ENCODE peak calls at places on chromosome 17, in six cellular contexts. H is hepatocyte, D is dorsolateral prefrontal cortex, A is lung, X is right cardiac atrium, V is prostate gland. B is an unnamed sample. For H3K27me3, the result is how much of the 10 kb centered on the place peaks cover.

GRCh38 chr17:57365420-57365819 is 109.1 kb downstream of the MSI2 start:
- DNase-seq in H (no peak), D (no peak), A (no peak), X (no peak), V (no peak), B (no peak)

GRCh38 chr17:76138234-76138895 is 2.7 kb downstream of the FOXJ1 start:
- DNase-seq in H (peak), D (peak), A (no peak), X (no peak), V (no peak), B (no peak)

GRCh38 chr17:46162871-46163270 is 30.4 kb downstream of the KANSL1 start:
- DNase-seq in H (no peak), D (no peak), A (no peak), X (no peak), V (no peak), B (peak)

GRCh38 chr17:44081681-44082080 is 11.1 kb downstream of the G6PC3 start:
- DNase-seq in H (no peak), D (no peak), A (no peak), X (no peak), V (no peak), B (no peak)

GRCh38 chr17:10600551-10600950 is 51.1 kb upstream of the MYH2 start:
- DNase-seq in H (no peak), D (no peak), A (no peak), X (no peak), V (no peak), B (no peak)

GRCh38 chr17:36602924-36603384 is 1.6 kb downstream of the MRM1 start:
- DNase-seq in H (peak), D (peak), A (peak), X (peak), V (no peak), B (peak)

GRCh38 chr17:54861469-54861983 is 39.1 kb upstream of the TOM1L1 start:
- DNase-seq in H (no peak), D (no peak), A (no peak), X (no peak), V (no peak), B (no peak)

GRCh38 chr17:2374549-2375285 is 26.1 kb downstream of the MNT start:
- DNase-seq in H (no peak), D (no peak), A (no peak), X (no peak), V (no peak), B (no peak)

GRCh38 chr17:41844971-41845370 is 7.3 kb downstream of the KLHL10 start:
- DNase-seq in H (no peak), D (no peak), A (no peak), X (no peak), V (no peak), B (no peak)

GRCh38 chr17:1649844-1650409 is at the start of gene RILP:
- DNase-seq in H (peak), D (no peak), A (peak), X (peak), V (peak), B (peak)

GRCh38 chr17:16214190-16215001 is 938 bp downstream of the NCOR1 start:
- DNase-seq in H (no peak), D (no peak), A (no peak), X (no peak), V (no peak), B (peak)

GRCh38 chr17:42906772-42907171 is 6.2 kb downstream of the G6PC1 start:
- DNase-seq in H (no peak), D (no peak), A (no peak), X (no peak), V (no peak), B (no peak)
- H3K4me3 ChIP-seq in H (no peak), D (no peak), A (no peak), X (no peak), V (no peak), B (no peak)

DNA sequence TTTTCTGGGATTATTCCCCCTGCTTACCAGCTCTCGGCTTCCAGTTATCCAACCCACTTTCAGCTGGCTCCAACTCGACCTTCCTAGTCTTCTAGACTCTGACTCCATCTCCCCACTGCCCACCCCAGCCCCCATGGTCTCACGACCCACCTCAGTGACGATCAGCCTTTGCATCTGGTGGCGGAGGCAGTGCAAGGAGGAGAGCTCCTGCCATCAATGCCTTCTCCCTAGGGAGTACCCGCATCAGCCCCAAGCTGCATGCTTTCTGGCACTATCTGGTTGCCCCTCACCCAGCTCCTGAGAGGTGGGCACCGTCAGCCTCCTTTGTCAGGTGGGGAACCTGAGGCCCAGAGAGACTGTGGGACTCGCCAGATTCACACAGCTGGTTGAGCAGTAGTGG is 72.6 kb upstream of the RPL38 start:
- DNase-seq in H (no peak), D (no peak), A (no peak), X (no peak), V (no peak), B (no peak)
- H3K27ac ChIP-seq in H (no peak), D (no peak), A (no peak), X (no peak), V (no peak), B (no peak)

DNA sequence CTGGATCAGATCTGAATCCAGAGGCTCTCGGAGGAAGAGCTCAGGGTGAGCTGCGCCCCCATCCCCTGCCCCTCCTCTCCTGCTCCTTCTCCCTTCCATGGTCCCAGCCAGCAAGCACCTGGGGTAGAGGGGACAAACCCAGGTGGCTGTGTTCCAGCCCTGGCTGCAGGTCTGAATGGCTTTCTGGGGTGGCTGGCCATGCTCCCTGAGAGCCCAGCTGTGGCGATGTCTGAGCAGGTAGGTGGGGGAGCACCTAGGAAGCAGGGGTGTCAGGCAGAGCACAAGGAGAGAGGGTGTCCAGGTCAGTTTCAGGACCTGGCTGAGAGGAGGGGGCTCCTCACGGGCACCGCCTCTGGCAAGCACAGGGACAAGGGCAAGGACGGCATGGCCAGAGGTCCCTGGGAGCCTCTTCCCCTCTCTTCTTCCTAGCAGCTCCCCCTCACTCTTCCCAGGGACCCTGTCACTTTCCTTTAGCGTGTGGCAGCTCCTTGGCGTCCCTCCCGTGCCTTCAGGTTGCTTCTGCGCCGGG is 310.0 kb downstream of the SEC14L1 start:
- DNase-seq in H (no peak), D (no peak), A (no peak), X (no peak), V (no peak), B (no peak)
- H3K27me3 ChIP-seq in H (under half), D (under half), A (under half), X (under half), V (under half), B (under half)

GRCh38 chr17:33811984-33812383 is 443.1 kb upstream of the CCL2 start:
- DNase-seq in H (no peak), D (no peak), A (no peak), X (no peak), V (no peak), B (no peak)

GRCh38 chr17:33816842-33817241 is 438.2 kb upstream of the CCL2 start:
- DNase-seq in H (no peak), D (no peak), A (no peak), X (no peak), V (no peak), B (no peak)

GRCh38 chr17:33819539-33819938 is 435.5 kb upstream of the CCL2 start:
- DNase-seq in H (no peak), D (no peak), A (no peak), X (no peak), V (no peak), B (no peak)

GRCh38 chr17:33811006-33811760 is 443.9 kb upstream of the CCL2 start:
- DNase-seq in H (peak), D (no peak), A (no peak), X (no peak), V (no peak), B (no peak)

GRCh38 chr17:33814852-33815251 is 440.2 kb upstream of the CCL2 start:
- DNase-seq in H (no peak), D (no peak), A (no peak), X (no peak), V (no peak), B (no peak)
- H3K4me3 ChIP-seq in H (no peak), D (no peak), A (no peak), X (no peak), V (no peak), B (no peak)

GRCh38 chr17:50836826-50837225 is 1.4 kb downstream of the WFIKKN2 start:
- DNase-seq in H (no peak), D (no peak), A (no peak), X (no peak), V (no peak), B (no peak)

GRCh38 chr17:50834126-50834785 is 1.1 kb upstream of the WFIKKN2 start:
- DNase-seq in H (no peak), D (no peak), A (no peak), X (no peak), V (no peak), B (no peak)

GRCh38 chr17:50835563-50836231 is at the start of gene WFIKKN2:
- DNase-seq in H (no peak), D (no peak), A (no peak), X (no peak), V (no peak), B (peak)

GRCh38 chr17:50833396-50834125 is 1.8 kb upstream of the WFIKKN2 start:
- DNase-seq in H (no peak), D (no peak), A (no peak), X (no peak), V (no peak), B (no peak)

GRCh38 chr17:50834786-50835562 is 412 bp upstream of the WFIKKN2 start:
- DNase-seq in H (no peak), D (no peak), A (no peak), X (no peak), V (no peak), B (peak)
- H3K27ac ChIP-seq in H (no peak), D (peak), A (no peak), X (no peak), V (no peak), B (no peak)

GRCh38 chr17:40461036-40461721 is 17.9 kb downstream of the IGFBP4 start:
- DNase-seq in H (peak), D (no peak), A (no peak), X (peak), V (no peak), B (no peak)

GRCh38 chr17:40462343-40463121 is 19.3 kb downstream of the IGFBP4 start:
- DNase-seq in H (no peak), D (no peak), A (no peak), X (peak), V (no peak), B (no peak)

GRCh38 chr17:40460585-40460975 is 17.3 kb downstream of the IGFBP4 start:
- DNase-seq in H (no peak), D (no peak), A (no peak), X (no peak), V (no peak), B (no peak)

GRCh38 chr17:40463122-40463550 is 19.9 kb downstream of the IGFBP4 start:
- DNase-seq in H (no peak), D (no peak), A (no peak), X (peak), V (no peak), B (no peak)

DNA sequence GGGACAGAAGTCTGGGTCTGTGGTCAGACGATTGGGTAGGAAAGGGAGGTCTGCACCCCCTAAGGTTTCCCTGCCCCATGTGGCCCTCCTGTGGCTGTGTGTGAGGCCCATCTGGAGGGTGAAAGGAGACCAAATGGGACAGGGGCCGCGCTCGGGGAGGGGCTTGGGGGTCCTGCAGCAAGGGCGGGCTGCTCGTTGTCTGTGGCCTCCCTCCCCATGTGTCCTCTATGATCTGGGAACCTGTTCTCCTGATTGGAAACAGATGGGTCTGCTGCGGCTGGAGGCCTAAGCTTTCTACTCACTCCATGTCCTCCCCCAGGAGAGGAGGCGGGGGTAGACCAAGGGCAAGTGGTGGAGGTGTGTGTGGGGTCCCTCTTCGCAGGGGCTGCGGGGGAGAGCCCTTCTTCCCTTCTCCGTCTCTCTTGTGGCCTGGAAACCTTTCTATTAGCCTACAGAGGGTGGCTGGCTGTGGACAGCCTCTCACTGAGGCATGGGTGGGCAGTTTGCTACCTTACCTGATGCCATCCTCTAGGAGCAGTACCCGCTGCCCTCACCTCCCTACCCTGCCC is 18.6 kb downstream of the IGFBP4 start:
- DNase-seq in H (peak), D (no peak), A (no peak), X (peak), V (no peak), B (no peak)
- H3K27me3 ChIP-seq in H (under half), D (under half), A (under half), X (under half), V (under half), B (under half)

DNA sequence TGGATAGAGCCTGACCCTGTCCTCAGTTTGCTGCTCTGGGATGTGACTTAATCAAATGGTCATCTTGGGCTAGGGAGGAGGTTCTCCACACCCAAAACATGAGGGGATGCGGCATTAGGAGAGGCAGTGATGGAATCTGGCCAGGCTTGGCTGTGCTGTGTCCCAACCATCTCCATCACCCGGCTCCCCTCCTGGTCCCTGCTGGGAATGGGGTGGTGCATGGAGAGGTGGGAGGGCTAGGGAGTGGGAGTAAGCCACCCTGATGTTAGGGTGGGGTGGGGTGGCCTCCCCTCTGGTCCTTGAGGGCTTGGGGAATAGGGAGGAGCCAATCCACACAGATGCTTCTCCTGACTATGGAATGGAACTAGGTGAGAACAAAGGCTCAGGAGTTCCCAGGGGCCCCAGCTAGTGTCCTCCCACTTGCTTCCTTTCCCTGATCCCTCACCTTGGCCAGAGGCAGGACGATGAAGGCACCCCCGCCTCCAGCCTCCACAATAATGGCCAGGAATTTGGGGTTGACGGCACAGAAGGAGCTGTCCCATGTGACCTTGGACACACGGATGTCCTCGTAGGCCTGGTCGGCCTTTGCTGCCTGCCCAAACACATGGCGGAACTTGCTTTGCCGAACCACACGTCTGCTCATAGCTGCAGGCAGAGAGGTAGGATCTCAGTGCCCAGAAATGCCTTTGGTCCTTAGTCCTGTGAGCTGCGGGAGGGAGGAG is 1.8 kb downstream of the CORO6 start:
- DNase-seq in H (no peak), D (no peak), A (no peak), X (no peak), V (no peak), B (no peak)
- H3K4me3 ChIP-seq in H (no peak), D (peak), A (no peak), X (no peak), V (no peak), B (no peak)

GRCh38 chr17:18187226-18187625 is 3.6 kb downstream of the ALKBH5 start:
- DNase-seq in H (no peak), D (no peak), A (no peak), X (no peak), V (no peak), B (no peak)

GRCh38 chr17:18191071-18191667 is 7.5 kb downstream of the ALKBH5 start:
- DNase-seq in H (peak), D (no peak), A (peak), X (peak), V (no peak), B (peak)

GRCh38 chr17:18187816-18188761 is 4.5 kb downstream of the ALKBH5 start:
- DNase-seq in H (peak), D (no peak), A (no peak), X (no peak), V (no peak), B (no peak)

GRCh38 chr17:18191967-18192366 is 8.3 kb downstream of the ALKBH5 start:
- DNase-seq in H (no peak), D (no peak), A (no peak), X (no peak), V (no peak), B (no peak)

DNA sequence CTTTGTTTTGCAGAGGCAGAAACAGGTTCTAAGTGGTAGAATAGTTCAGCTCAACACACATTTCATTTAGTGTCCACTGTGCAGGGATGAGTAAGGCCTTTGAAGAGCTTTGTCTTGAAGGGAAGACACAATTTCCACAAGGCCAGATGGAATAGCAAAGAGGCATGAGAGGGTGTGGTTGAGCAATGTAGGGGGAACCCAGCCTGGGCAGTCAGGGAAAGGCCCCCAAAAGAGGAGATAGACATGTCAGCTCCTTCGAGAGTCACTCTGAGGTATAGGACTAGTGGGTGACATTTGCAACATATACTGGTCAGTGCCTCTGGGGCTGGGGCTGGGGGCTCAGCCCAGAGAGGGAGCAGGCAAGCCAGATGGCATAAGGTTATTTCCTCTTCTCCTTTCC is 7.0 kb downstream of the ALKBH5 start:
- DNase-seq in H (no peak), D (no peak), A (no peak), X (no peak), V (no peak), B (no peak)
- H3K27ac ChIP-seq in H (peak), D (peak), A (peak), X (peak), V (peak), B (peak)

GRCh38 chr17:48301002-48301401 is 129.0 kb downstream of the SKAP1 start:
- DNase-seq in H (no peak), D (no peak), A (no peak), X (no peak), V (no peak), B (no peak)
- H3K27me3 ChIP-seq in H (under half), D (under half), A (under half), X (under half), V (under half), B (under half)

GRCh38 chr17:19975601-19976000 is 2.0 kb downstream of the AKAP10 start:
- DNase-seq in H (no peak), D (no peak), A (no peak), X (no peak), V (no peak), B (no peak)

GRCh38 chr17:19977360-19978205 is at the start of gene AKAP10:
- DNase-seq in H (peak), D (peak), A (peak), X (peak), V (peak), B (peak)

GRCh38 chr17:19979917-19980770 is 2.5 kb upstream of the AKAP10 start:
- DNase-seq in H (peak), D (no peak), A (no peak), X (peak), V (no peak), B (no peak)

GRCh38 chr17:19978206-19978802 is 676 bp upstream of the AKAP10 start:
- DNase-seq in H (peak), D (no peak), A (no peak), X (no peak), V (peak), B (no peak)

DNA sequence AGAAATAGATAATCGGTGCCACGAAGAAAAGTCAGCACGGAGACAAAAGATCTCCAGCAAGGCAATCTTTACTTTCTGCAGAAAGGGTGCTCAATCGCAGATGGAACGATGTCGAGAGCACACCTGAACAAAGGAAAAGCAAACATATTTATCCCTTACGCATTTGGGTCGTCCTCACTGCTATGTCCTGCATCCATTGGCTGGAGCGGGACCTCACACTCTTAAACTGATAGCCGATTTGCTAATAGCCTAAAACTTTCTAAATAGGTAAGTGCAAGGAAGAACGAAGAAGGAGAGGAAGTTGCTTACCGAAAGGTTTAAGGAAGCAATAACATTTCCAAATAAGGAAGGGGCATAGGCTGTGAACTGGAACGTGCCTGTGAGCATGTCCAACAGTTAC is 1.2 kb upstream of the AKAP10 start:
- DNase-seq in H (no peak), D (no peak), A (no peak), X (no peak), V (no peak), B (no peak)
- H3K4me3 ChIP-seq in H (peak), D (peak), A (no peak), X (peak), V (no peak), B (no peak)